ENCODE peak calls at places on chromosomes 12 and 14, in four cellular contexts. M, W, C and V are unnamed samples.
A peak's percentile ranks its signal among the peaks of the same experiment; 100 is the strongest.

GRCh38 chr14:100895411-100895810 is 8.1 kb downstream of the RTL1 start:
- DNase-seq in M (no peak), W (no peak), C (no peak), V (no peak)

GRCh38 chr12:2853626-2854025 is 3.2 kb downstream of the TEX52 start:
- DNase-seq in M (peak; percentile 28), W (peak; percentile 91), C (peak; percentile 45), V (no peak)

GRCh38 chr12:124549629-124550028 is 17.8 kb downstream of the NCOR2 start:
- DNase-seq in M (no peak), W (no peak), C (no peak), V (no peak)

GRCh38 chr12:65891219-65891618 is 66.9 kb downstream of the HMGA2 start:
- DNase-seq in M (no peak), W (no peak), C (no peak), V (no peak)

GRCh38 chr14:51468523-51468922 is 183.2 kb upstream of the FRMD6 start:
- DNase-seq in M (no peak), W (no peak), C (no peak), V (no peak)

GRCh38 chr12:29148065-29148957 is 767 bp upstream of the FAR2 start:
- DNase-seq in M (no peak), W (no peak), C (no peak), V (no peak)

GRCh38 chr14:32426596-32427408 is 97.7 kb downstream of the AKAP6 start:
- DNase-seq in M (no peak), W (no peak), C (no peak), V (no peak)

GRCh38 chr12:53972152-53972702 is 699 bp upstream of the HOXC11 start:
- DNase-seq in M (no peak), W (no peak), C (no peak), V (no peak)

GRCh38 chr12:130195369-130195768 is 33.1 kb downstream of the FZD10 start:
- DNase-seq in M (no peak), W (no peak), C (peak; percentile 2), V (no peak)

GRCh38 chr14:104973215-104974145 is 4.7 kb downstream of the AHNAK2 start:
- DNase-seq in M (peak; percentile 98), W (peak; percentile 62), C (peak; percentile 93), V (peak; percentile 80)

GRCh38 chr14:104974146-104974541 is 4.0 kb downstream of the AHNAK2 start:
- DNase-seq in M (no peak), W (no peak), C (no peak), V (no peak)

GRCh38 chr14:104970231-104971068 is 7.7 kb downstream of the AHNAK2 start:
- DNase-seq in M (peak; percentile 56), W (no peak), C (no peak), V (peak; percentile 61)

GRCh38 chr14:104971447-104972240 is 6.5 kb downstream of the AHNAK2 start:
- DNase-seq in M (no peak), W (no peak), C (no peak), V (no peak)

GRCh38 chr14:104972301-104973211 is 5.6 kb downstream of the AHNAK2 start:
- DNase-seq in M (peak; percentile 86), W (peak; percentile 73), C (peak; percentile 87), V (no peak)
- TF ChIP-seq CTCF in M (no peak), W (no peak), C (no peak), V (no peak)

DNA sequence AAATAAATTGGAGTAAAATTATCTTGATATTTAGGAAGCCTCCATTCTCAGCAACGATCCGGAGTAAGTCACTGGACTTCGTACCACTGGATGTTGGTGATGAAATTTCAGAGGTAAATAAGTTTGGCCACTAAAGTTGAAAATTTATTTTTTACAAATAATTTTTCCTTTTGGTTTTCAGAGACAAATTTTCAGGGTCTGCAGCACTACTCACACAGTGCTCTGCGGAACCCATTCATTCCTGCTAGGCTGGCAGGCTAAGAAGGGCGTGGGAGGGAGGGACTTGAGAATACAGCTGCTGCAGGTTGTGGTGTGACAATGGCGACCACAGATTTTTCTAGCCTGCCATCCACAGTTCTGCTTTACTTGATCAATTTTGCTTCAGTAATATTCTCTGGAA is 1.4 kb upstream of the TUBA1A start:
- DNase-seq in M (no peak), W (no peak), C (no peak), V (no peak)
- H3K4me3 ChIP-seq in M (no peak overlapping the region), W (no peak overlapping the region), C (no peak overlapping the region), V (no peak overlapping the region)

GRCh38 chr14:55381561-55381960 is 30.1 kb downstream of the ATG14 start:
- DNase-seq in M (no peak), W (no peak), C (no peak), V (no peak)

GRCh38 chr14:55383039-55383438 is 28.6 kb downstream of the ATG14 start:
- DNase-seq in M (no peak), W (no peak), C (no peak), V (no peak)

GRCh38 chr14:55382483-55382882 is 29.1 kb downstream of the ATG14 start:
- DNase-seq in M (no peak), W (no peak), C (no peak), V (no peak)

GRCh38 chr14:55383541-55384140 is 28.0 kb downstream of the ATG14 start:
- DNase-seq in M (no peak), W (no peak), C (no peak), V (no peak)

GRCh38 chr14:55381040-55381439 is 30.6 kb downstream of the ATG14 start:
- DNase-seq in M (no peak), W (no peak), C (no peak), V (no peak)
- H3K36me3 ChIP-seq in M (no peaks in the 10 kb centered on the region), W (peaks cover 18% of the 10 kb centered on the region), C (no peaks in the 10 kb centered on the region), V (peaks cover 12% of the 10 kb centered on the region)

GRCh38 chr14:68085742-68086141 is 266.2 kb downstream of the RAD51B start:
- DNase-seq in M (no peak), W (no peak), C (no peak), V (no peak)

GRCh38 chr14:68082698-68083291 is 263.2 kb downstream of the RAD51B start:
- DNase-seq in M (no peak), W (no peak), C (no peak), V (no peak)

GRCh38 chr14:68081489-68081888 is 261.9 kb downstream of the RAD51B start:
- DNase-seq in M (no peak), W (no peak), C (no peak), V (no peak)

GRCh38 chr14:68079941-68080697 is 260.5 kb downstream of the RAD51B start:
- DNase-seq in M (no peak), W (no peak), C (no peak), V (no peak)

GRCh38 chr14:68084256-68084655 is 264.7 kb downstream of the RAD51B start:
- DNase-seq in M (no peak), W (no peak), C (no peak), V (no peak)
- TF ChIP-seq CTCF in M (peak; percentile 15), W (no peak), C (no peak), V (peak; percentile 37)